ENCODE peak calls at places on chromosomes 3 and 15, in five cellular contexts. One of them, this sample, is unnamed.

GRCh38 chr15:90184786-90185704 is 16.1 kb upstream of the SEMA4B start:
- DNase-seq in neural progenitor cell: peak
- DNase-seq in heart right ventricle: peak
- DNase-seq in mucosa of descending colon: peak
- DNase-seq in fibroblast of pulmonary artery: no peak
- DNase-seq in this sample: peak

GRCh38 chr15:45386420-45386819 is 8.1 kb upstream of the GATM start:
- DNase-seq in mucosa of descending colon: no peak
- DNase-seq in heart right ventricle: peak
- DNase-seq in neural progenitor cell: no peak
- DNase-seq in fibroblast of pulmonary artery: no peak
- DNase-seq in this sample: no peak

GRCh38 chr3:196272826-196273225 is 14.7 kb downstream of the PCYT1A start:
- DNase-seq in neural progenitor cell: no peak
- DNase-seq in mucosa of descending colon: no peak
- DNase-seq in fibroblast of pulmonary artery: no peak
- DNase-seq in heart right ventricle: peak
- DNase-seq in this sample: no peak

GRCh38 chr15:99564221-99565030 is 1.4 kb upstream of the MEF2A start:
- DNase-seq in neural progenitor cell: peak
- DNase-seq in mucosa of descending colon: no peak
- DNase-seq in heart right ventricle: peak
- DNase-seq in fibroblast of pulmonary artery: peak
- DNase-seq in this sample: no peak

GRCh38 chr3:157532529-157533297 is 29.5 kb upstream of the VEPH1 start:
- DNase-seq in heart right ventricle: peak
- DNase-seq in neural progenitor cell: peak
- DNase-seq in mucosa of descending colon: no peak
- DNase-seq in fibroblast of pulmonary artery: peak
- DNase-seq in this sample: no peak

GRCh38 chr15:40146037-40146436 is 14.8 kb upstream of the BUB1B start:
- DNase-seq in mucosa of descending colon: no peak
- DNase-seq in neural progenitor cell: no peak
- DNase-seq in fibroblast of pulmonary artery: peak
- DNase-seq in heart right ventricle: no peak
- DNase-seq in this sample: no peak

GRCh38 chr3:107969994-107970896 is 120.6 kb downstream of the CD47 start:
- DNase-seq in heart right ventricle: peak
- DNase-seq in neural progenitor cell: no peak
- DNase-seq in mucosa of descending colon: no peak
- DNase-seq in fibroblast of pulmonary artery: peak
- DNase-seq in this sample: no peak

GRCh38 chr15:51600114-51600513 is 22.5 kb downstream of the DMXL2 start:
- DNase-seq in mucosa of descending colon: no peak
- DNase-seq in heart right ventricle: no peak
- DNase-seq in fibroblast of pulmonary artery: no peak
- DNase-seq in neural progenitor cell: no peak
- DNase-seq in this sample: no peak

GRCh38 chr15:73930790-73931281 is 4.6 kb downstream of the LOXL1 start:
- DNase-seq in heart right ventricle: no peak
- DNase-seq in neural progenitor cell: no peak
- DNase-seq in fibroblast of pulmonary artery: peak
- DNase-seq in mucosa of descending colon: no peak
- DNase-seq in this sample: no peak

GRCh38 chr15:87604857-87605446 is 651.6 kb downstream of the NTRK3 start:
- DNase-seq in mucosa of descending colon: no peak
- DNase-seq in heart right ventricle: no peak
- DNase-seq in neural progenitor cell: peak
- DNase-seq in fibroblast of pulmonary artery: peak
- DNase-seq in this sample: no peak

GRCh38 chr3:131704084-131704483 is 201.3 kb upstream of the MRPL3 start:
- DNase-seq in neural progenitor cell: no peak
- DNase-seq in fibroblast of pulmonary artery: no peak
- DNase-seq in mucosa of descending colon: no peak
- DNase-seq in heart right ventricle: no peak
- DNase-seq in this sample: no peak

GRCh38 chr15:73955326-73955725 is 29.1 kb downstream of the LOXL1 start:
- DNase-seq in mucosa of descending colon: no peak
- DNase-seq in neural progenitor cell: no peak
- DNase-seq in fibroblast of pulmonary artery: no peak
- DNase-seq in heart right ventricle: no peak
- DNase-seq in this sample: no peak

GRCh38 chr3:189267981-189268613 is 96.3 kb downstream of the TPRG1 start:
- DNase-seq in neural progenitor cell: peak
- DNase-seq in heart right ventricle: no peak
- DNase-seq in mucosa of descending colon: no peak
- DNase-seq in fibroblast of pulmonary artery: peak
- DNase-seq in this sample: peak

GRCh38 chr3:71195492-71195891 is 388.0 kb downstream of the FOXP1 start:
- DNase-seq in fibroblast of pulmonary artery: peak
- DNase-seq in mucosa of descending colon: no peak
- DNase-seq in neural progenitor cell: no peak
- DNase-seq in heart right ventricle: no peak
- DNase-seq in this sample: no peak

GRCh38 chr15:70902105-70902504 is 9.5 kb downstream of the LRRC49 start:
- DNase-seq in neural progenitor cell: no peak
- DNase-seq in mucosa of descending colon: no peak
- DNase-seq in heart right ventricle: no peak
- DNase-seq in fibroblast of pulmonary artery: peak
- DNase-seq in this sample: no peak

GRCh38 chr15:62419206-62419605 is 254.1 kb upstream of the C2CD4B start:
- DNase-seq in fibroblast of pulmonary artery: no peak
- DNase-seq in neural progenitor cell: no peak
- DNase-seq in heart right ventricle: no peak
- DNase-seq in mucosa of descending colon: no peak
- DNase-seq in this sample: no peak

DNA sequence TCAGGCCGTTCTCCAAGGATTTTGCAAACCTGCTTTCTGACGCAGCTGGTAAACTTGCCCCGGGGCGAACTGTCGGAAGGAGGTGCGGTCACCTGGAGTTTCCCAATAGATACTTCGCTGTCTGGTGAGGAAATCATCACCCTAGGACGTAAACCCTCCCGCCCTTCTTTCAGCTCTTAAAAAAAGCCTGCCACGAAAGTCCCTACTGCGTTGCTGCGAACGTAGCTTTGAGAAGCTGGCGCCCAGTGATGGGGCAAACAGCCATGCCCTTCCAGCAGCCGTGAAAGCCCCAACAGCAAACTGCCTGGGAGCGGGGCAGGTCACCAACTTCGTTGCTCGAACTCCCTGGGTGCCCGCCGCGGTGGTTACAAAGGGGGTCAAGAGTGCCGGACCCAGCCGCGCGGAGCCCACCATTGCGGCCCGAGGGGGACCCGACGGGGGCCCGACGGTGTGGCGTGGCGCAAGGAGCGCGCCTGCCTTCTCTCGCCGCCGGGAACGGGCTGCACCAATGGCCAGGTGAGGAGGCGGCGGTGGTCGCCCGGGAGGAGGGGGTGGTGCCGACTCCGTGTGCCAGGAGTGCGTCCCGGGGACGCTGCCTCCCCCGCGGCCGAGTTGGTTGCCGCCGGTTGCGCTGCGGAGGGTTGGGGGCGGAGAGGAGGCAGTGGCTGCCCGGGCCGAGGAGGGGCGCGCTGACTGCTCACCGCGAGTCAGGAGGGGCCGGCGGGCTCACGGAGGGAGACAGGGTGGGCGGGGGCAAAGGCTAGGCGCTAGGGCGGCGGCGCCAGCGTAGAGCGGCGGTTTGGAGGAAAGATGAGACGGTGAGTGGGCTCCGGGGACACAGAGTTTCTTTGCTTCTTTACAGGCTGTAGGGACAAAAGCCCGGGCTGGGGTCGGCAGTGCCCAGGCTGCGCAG is at the start of gene PHLDB2:
- DNase-seq in fibroblast of pulmonary artery: peak
- DNase-seq in heart right ventricle: peak
- DNase-seq in mucosa of descending colon: peak
- DNase-seq in neural progenitor cell: peak
- DNase-seq in this sample: peak
- TF ChIP-seq CTCF in fibroblast of pulmonary artery: peak
- TF ChIP-seq CTCF in heart right ventricle: peak
- TF ChIP-seq CTCF in mucosa of descending colon: no peak
- TF ChIP-seq CTCF in neural progenitor cell: peak
- TF ChIP-seq CTCF in this sample: peak

DNA sequence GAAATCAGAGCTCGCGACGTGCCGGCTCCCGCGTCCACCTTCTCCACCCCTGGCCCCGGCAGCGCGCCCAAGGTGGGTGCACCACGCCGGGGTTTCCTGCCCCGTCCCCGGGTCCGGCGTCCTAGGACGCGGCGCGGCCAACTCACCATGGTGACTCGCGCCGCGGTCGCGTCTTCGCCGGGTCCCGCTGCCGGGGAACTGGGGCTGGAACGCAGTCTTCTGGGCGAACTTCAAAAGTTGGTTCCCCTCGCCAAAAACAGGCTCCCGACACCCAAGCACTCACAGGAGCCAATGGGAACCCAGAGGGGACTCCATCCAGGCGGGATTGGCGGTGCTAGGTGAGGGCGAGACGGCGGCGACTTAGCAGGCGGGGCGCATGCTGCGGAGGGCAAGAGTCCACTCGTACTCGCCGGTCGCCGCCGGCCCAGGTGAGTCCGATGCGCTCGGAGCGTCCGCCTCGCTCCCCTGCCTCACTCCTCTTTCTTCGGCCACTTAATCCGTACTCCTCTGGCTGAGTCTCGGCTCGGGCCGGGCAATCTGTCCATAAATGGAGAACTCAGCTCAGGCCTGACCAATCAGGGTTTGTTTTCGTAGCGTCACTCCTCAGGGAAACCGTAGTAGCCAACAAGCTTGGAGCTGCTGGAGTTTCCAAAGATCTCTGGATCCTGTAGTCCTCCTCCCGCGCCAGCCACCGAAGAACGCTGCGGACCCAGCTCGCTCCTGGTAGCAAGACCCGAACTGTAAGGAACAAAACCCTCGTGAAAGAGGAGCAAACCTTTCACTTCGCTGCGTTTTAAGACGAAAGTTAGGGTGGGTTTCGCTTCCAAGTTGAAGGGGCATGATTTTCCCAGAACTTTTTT is at the start of gene MYO1E:
- DNase-seq in fibroblast of pulmonary artery: peak
- DNase-seq in mucosa of descending colon: peak
- DNase-seq in heart right ventricle: peak
- DNase-seq in neural progenitor cell: peak
- DNase-seq in this sample: peak
- H3K4me3 ChIP-seq in fibroblast of pulmonary artery: peak
- H3K4me3 ChIP-seq in mucosa of descending colon: peak
- H3K4me3 ChIP-seq in heart right ventricle: peak
- H3K4me3 ChIP-seq in neural progenitor cell: peak
- H3K4me3 ChIP-seq in this sample: peak

GRCh38 chr3:1252061-1252430 is 159.2 kb downstream of the CNTN6 start:
- DNase-seq in neural progenitor cell: no peak
- DNase-seq in mucosa of descending colon: no peak
- DNase-seq in fibroblast of pulmonary artery: no peak
- DNase-seq in heart right ventricle: no peak
- DNase-seq in this sample: no peak

DNA sequence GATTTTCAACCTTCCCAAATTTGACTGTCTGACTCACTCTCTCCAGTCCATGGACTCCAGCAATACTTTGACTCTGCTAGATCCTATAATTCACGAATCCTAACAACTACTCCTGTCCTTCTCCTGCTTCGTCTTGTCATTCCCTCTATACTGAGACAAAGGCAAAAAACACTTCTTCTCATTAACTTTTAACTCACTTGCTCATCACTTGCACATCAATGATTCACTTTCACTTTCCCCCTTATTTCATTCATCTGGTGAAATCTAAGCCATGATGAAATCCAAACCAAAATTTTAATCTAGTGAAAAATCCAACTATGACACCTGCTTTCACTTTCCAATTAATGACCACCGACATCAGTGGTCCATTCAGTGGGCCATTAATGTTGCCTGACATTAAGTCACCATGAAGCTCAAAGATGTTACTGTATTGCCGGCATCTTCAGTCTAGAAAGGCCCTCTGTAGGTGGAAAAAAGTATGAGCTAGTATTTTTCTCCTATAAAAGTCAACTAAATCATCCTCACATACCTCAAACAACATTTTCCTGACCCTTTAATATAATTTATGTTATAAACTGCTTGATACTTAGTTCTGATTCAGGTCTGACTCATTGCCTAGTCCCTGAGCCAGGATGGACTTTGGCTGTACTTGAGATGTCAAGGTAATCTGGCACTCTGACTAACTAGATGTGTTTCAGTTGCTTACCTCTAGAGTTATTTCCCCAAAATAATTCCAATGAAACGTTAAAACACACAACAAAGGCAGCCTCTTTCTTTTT is 158.6 kb downstream of the CNTN6 start:
- DNase-seq in mucosa of descending colon: no peak
- DNase-seq in neural progenitor cell: no peak
- DNase-seq in heart right ventricle: no peak
- DNase-seq in fibroblast of pulmonary artery: peak
- DNase-seq in this sample: no peak
- TF ChIP-seq CTCF in mucosa of descending colon: no peak
- TF ChIP-seq CTCF in neural progenitor cell: peak
- TF ChIP-seq CTCF in heart right ventricle: no peak
- TF ChIP-seq CTCF in fibroblast of pulmonary artery: peak
- TF ChIP-seq CTCF in this sample: no peak

DNA sequence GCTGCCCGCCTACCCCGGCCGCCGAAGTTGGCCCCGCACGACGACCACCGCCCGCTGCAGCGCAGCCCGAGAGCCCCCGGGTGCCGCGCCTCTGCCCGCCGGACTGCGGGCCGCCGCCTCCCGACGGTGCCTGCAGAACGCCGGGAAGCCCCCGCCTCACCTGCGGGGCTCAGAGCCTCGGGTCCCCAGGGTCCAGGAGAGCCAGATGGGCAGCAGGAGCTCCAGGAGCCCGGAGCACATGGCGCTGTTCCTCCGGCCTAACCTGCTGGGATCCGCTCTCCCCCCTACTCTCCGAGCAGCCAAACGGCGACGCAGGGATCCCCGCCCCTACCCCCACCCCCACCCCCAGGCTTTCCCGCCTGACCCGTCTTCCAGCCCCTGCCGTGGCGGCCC is 615 bp upstream of the GABRB3 start:
- DNase-seq in heart right ventricle: no peak
- DNase-seq in fibroblast of pulmonary artery: no peak
- DNase-seq in mucosa of descending colon: no peak
- DNase-seq in neural progenitor cell: peak
- DNase-seq in this sample: no peak
- H3K4me3 ChIP-seq in heart right ventricle: peak
- H3K4me3 ChIP-seq in fibroblast of pulmonary artery: no peak
- H3K4me3 ChIP-seq in mucosa of descending colon: no peak
- H3K4me3 ChIP-seq in neural progenitor cell: peak
- H3K4me3 ChIP-seq in this sample: no peak

DNA sequence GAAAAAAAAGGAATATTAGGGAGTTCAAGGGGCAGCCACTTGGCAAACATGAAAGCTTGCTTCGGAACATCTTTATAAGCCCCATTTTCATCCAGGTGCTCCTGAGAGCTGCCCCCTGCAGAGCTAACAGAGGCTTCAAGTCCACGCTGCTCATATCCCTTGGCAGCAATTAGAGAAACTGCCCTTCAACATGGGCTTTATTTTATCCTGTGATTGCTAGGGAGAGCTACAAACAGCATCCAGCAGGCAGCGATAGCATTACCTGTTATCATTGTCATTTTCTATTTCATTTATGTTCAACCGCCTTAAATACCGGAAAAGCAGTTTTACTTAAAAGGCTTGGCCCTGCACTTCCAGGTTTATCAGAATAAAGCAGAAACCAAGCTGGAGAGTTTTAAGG is 68.4 kb upstream of the MCTP2 start:
- DNase-seq in fibroblast of pulmonary artery: no peak
- DNase-seq in neural progenitor cell: no peak
- DNase-seq in heart right ventricle: no peak
- DNase-seq in mucosa of descending colon: no peak
- DNase-seq in this sample: no peak
- TF ChIP-seq CTCF in fibroblast of pulmonary artery: no peak
- TF ChIP-seq CTCF in neural progenitor cell: no peak
- TF ChIP-seq CTCF in heart right ventricle: no peak
- TF ChIP-seq CTCF in mucosa of descending colon: no peak
- TF ChIP-seq CTCF in this sample: no peak

This sample was measured in lower leg skin.